ENCODE peak calls at places on chromosomes 16 and 17, in five cellular contexts. One of them, this sample, is unnamed.

GRCh38 chr16:28118636-28119035 is 55.1 kb upstream of the GSG1L start:
- DNase-seq in SHP77: no peak
- DNase-seq in kidney: no peak
- DNase-seq in fibroblast of the aortic adventitia: no peak
- DNase-seq in SIG-M5: no peak
- DNase-seq in this sample: no peak

GRCh38 chr16:47446431-47446830 is 14.4 kb downstream of the ITFG1 start:
- DNase-seq in SIG-M5: no peak
- DNase-seq in kidney: no peak
- DNase-seq in SHP77: no peak
- DNase-seq in fibroblast of the aortic adventitia: no peak
- DNase-seq in this sample: no peak

GRCh38 chr17:81825841-81826471 is 7.1 kb downstream of the MCRIP1 start:
- DNase-seq in kidney: no peak
- DNase-seq in fibroblast of the aortic adventitia: no peak
- DNase-seq in SIG-M5: no peak
- DNase-seq in SHP77: no peak
- DNase-seq in this sample: no peak

GRCh38 chr17:43834106-43834505 is 1.2 kb upstream of the MPP3 start:
- DNase-seq in fibroblast of the aortic adventitia: peak
- DNase-seq in SIG-M5: no peak
- DNase-seq in SHP77: peak
- DNase-seq in kidney: no peak
- DNase-seq in this sample: peak

GRCh38 chr16:74709477-74709877 is 8.8 kb upstream of the MLKL start:
- DNase-seq in SHP77: peak
- DNase-seq in SIG-M5: no peak
- DNase-seq in fibroblast of the aortic adventitia: peak
- DNase-seq in kidney: peak
- DNase-seq in this sample: peak

GRCh38 chr17:32269377-32269776 is 3.7 kb downstream of the RHBDL3 start:
- DNase-seq in SIG-M5: no peak
- DNase-seq in fibroblast of the aortic adventitia: no peak
- DNase-seq in kidney: peak
- DNase-seq in SHP77: no peak
- DNase-seq in this sample: no peak

GRCh38 chr16:27852681-27853080 is 210.8 kb downstream of the GSG1L start:
- DNase-seq in SHP77: no peak
- DNase-seq in kidney: no peak
- DNase-seq in fibroblast of the aortic adventitia: no peak
- DNase-seq in SIG-M5: no peak
- DNase-seq in this sample: no peak

GRCh38 chr17:77304746-77305473 is 164.1 kb downstream of the SEC14L1 start:
- DNase-seq in SHP77: peak
- DNase-seq in fibroblast of the aortic adventitia: no peak
- DNase-seq in SIG-M5: no peak
- DNase-seq in kidney: peak
- DNase-seq in this sample: no peak

GRCh38 chr17:49473900-49474751 is 21.0 kb upstream of the NGFR start:
- DNase-seq in SIG-M5: no peak
- DNase-seq in kidney: no peak
- DNase-seq in SHP77: no peak
- DNase-seq in fibroblast of the aortic adventitia: no peak
- DNase-seq in this sample: no peak

This sample was measured in AG08396.